ENCODE peak calls at places on chromosome 3, in ten cellular contexts. W is cardiac fibroblast; Q is MM.1S; I is PC-3; P is astrocyte of the spinal cord; C is CD8-positive, alpha-beta T cell; S is endodermal cell; Z is psoas muscle; H is fibroblast of mammary gland; R is K562. N is an unnamed sample.

GRCh38 chr3:139830817-139831216 is 104.2 kb upstream of the CLSTN2 start:
- DNase-seq in W (no peak), Q (no peak), I (no peak), P (no peak), C (no peak), S (no peak), Z (peak), H (no peak), R (no peak), N (no peak)

GRCh38 chr3:58952128-58952917 is 97.5 kb downstream of the CFAP20DC start:
- DNase-seq in W (peak), Q (no peak), I (no peak), P (no peak), C (no peak), S (no peak), Z (no peak), H (peak), R (no peak), N (no peak)

GRCh38 chr3:49805884-49806701 is 3.0 kb downstream of the INKA1 start:
- DNase-seq in W (peak), Q (no peak), I (no peak), P (no peak), C (no peak), S (peak), Z (no peak), H (no peak), R (peak), N (peak)

GRCh38 chr3:66638717-66639116 is 137.9 kb upstream of the LRIG1 start:
- DNase-seq in W (no peak), Q (no peak), I (no peak), P (no peak), C (no peak), S (no peak), Z (no peak), H (no peak), R (no peak), N (no peak)

GRCh38 chr3:115004201-115005140 is 142.6 kb downstream of the ZBTB20 start:
- DNase-seq in W (no peak), Q (no peak), I (no peak), P (no peak), C (no peak), S (no peak), Z (no peak), H (no peak), R (no peak), N (no peak)

GRCh38 chr3:29747991-29748390 is 467.1 kb downstream of the RBMS3 start:
- DNase-seq in W (no peak), Q (no peak), I (no peak), P (no peak), C (no peak), S (no peak), Z (no peak), H (no peak), R (no peak), N (no peak)

GRCh38 chr3:58022490-58022889 is 14.3 kb downstream of the FLNB start:
- DNase-seq in W (no peak), Q (no peak), I (peak), P (no peak), C (no peak), S (no peak), Z (no peak), H (no peak), R (no peak), N (no peak)

GRCh38 chr3:170425491-170426239 is 7.0 kb downstream of the CLDN11 start:
- DNase-seq in W (no peak), Q (no peak), I (no peak), P (no peak), C (no peak), S (peak), Z (no peak), H (no peak), R (peak), N (peak)

GRCh38 chr3:47365213-47366153 is 15.3 kb upstream of the PTPN23 start:
- DNase-seq in W (peak), Q (no peak), I (peak), P (peak), C (no peak), S (no peak), Z (no peak), H (peak), R (no peak), N (no peak)

GRCh38 chr3:134058728-134059601 is 29.2 kb upstream of the SLCO2A1 start:
- DNase-seq in W (no peak), Q (no peak), I (no peak), P (no peak), C (no peak), S (peak), Z (no peak), H (no peak), R (no peak), N (no peak)

GRCh38 chr3:134064081-134064480 is 34.4 kb upstream of the SLCO2A1 start:
- DNase-seq in W (no peak), Q (no peak), I (no peak), P (no peak), C (no peak), S (peak), Z (no peak), H (no peak), R (no peak), N (no peak)

GRCh38 chr3:134059680-134060560 is 30.2 kb upstream of the SLCO2A1 start:
- DNase-seq in W (peak), Q (no peak), I (no peak), P (peak), C (no peak), S (peak), Z (no peak), H (peak), R (no peak), N (no peak)

GRCh38 chr3:134060561-134061385 is 31.0 kb upstream of the SLCO2A1 start:
- DNase-seq in W (no peak), Q (no peak), I (no peak), P (no peak), C (no peak), S (peak), Z (no peak), H (peak), R (no peak), N (no peak)

DNA sequence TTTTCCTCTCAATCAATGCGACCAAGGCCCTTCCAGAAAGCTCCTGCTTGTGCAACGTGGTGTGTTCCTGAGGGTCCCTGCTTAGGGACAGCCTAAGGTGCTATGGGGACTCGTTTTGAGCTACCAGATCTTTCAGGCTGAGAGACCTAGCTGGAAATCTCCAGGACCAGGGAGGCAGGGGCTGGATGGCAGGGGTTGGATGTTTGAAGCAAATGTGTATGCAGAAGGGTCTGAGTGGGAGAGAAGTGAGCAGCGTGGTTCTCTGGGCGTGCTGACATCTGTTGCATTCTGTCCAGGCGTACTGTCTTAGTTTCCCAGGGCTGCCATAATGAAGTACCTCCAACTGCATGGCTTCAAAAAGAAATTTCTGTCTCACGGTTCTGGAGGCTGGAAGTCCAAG is 31.7 kb upstream of the SLCO2A1 start:
- DNase-seq in W (no peak), Q (no peak), I (no peak), P (no peak), C (no peak), S (peak), Z (no peak), H (no peak), R (no peak), N (no peak)
- H3K4me3 ChIP-seq in W (no peak), Q (no peak), I (no peak), P (no peak), C (no peak), S (no peak), Z (no peak), H (no peak), R (no peak), N (no peak)

GRCh38 chr3:9400626-9401025 is 3.2 kb downstream of the SETD5 start:
- DNase-seq in W (no peak), Q (no peak), I (no peak), P (no peak), C (no peak), S (no peak), Z (no peak), H (no peak), R (peak), N (no peak)
- H3K4me3 ChIP-seq in W (peak), Q (peak), I (peak), P (peak), C (no peak), S (peak), Z (peak), H (peak), R (peak), N (no peak)

GRCh38 chr3:179673522-179673921 is 20.7 kb downstream of the USP13 start:
- DNase-seq in W (no peak), Q (no peak), I (no peak), P (no peak), C (no peak), S (no peak), Z (no peak), H (no peak), R (no peak), N (no peak)
- H3K4me3 ChIP-seq in W (no peak), Q (no peak), I (peak), P (no peak), C (no peak), S (no peak), Z (no peak), H (no peak), R (no peak), N (no peak)

DNA sequence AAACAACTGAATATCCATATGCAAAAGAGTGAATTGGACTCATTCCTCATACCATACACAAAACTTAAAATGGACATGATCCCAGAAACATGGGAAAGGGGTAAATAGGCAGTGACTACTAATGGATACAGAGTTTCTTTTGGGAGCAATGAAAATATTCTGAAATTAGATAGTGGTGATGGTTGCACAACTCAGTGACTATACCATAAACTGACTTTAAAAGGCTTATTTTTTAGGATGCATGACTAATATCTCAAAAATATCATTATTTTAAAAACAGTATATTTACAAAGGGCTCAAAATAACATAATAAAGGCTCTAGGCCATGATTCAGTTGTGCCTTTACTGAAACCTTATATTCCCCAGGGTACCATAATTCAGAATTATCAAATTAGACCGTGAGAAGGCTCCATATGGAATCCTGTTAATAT is 16.3 kb upstream of the ATP13A3 start:
- DNase-seq in W (peak), Q (no peak), I (peak), P (no peak), C (no peak), S (no peak), Z (no peak), H (peak), R (no peak), N (no peak)
- H3K4me3 ChIP-seq in W (no peak), Q (no peak), I (no peak), P (no peak), C (no peak), S (no peak), Z (no peak), H (no peak), R (no peak), N (no peak)

GRCh38 chr3:4464579-4464978 is 2.5 kb downstream of the SUMF1 start:
- DNase-seq in W (no peak), Q (no peak), I (no peak), P (no peak), C (no peak), S (no peak), Z (no peak), H (no peak), R (no peak), N (no peak)
- H3K4me3 ChIP-seq in W (no peak), Q (no peak), I (no peak), P (no peak), C (no peak), S (no peak), Z (no peak), H (no peak), R (no peak), N (no peak)

DNA sequence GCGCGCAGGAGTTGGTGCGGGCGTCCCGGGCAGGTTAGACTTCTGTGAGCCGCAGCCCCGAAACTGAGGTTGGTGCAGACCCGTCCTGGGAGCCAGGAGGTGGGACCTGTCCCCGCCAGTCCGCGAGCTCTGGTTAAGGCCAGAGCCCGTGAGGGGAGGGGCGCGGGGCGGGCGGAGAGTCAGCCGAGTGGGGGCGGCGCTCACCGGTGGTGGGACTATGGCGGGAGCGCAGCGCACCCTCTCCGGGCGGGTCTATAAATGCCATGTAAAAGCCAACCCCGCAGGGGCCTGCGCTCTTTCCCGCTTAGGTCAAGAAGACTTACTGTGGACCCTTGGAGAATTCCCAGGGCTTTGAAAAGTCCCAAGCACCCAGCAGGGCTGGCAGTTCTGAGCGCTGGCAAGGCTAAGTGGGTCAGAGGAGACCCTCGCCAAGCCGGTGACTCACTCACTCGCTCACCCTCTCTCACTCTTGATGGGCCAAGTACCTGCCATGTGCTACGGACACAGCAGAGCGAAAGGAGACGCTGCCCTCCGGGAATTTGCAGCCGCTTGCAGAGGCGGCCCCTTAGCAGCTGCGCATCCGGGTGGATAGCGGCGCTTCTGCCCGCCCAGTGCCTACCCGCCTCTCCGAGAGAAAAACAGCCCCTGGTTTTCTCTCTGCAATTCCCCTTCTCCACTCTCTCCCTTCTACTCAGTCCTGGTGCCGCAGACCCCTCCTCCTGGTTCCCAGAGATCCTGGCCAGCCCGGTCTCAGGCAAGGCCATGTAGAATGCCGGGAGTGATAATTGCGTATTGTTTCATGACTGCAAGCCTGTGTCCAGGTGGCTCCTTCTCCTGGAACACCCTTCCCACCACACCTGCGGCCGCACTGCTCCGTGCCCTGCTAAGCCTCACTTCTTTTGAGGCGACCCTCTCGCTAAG is at the start of gene ALDH1L1:
- DNase-seq in W (peak), Q (no peak), I (no peak), P (peak), C (no peak), S (peak), Z (peak), H (peak), R (no peak), N (no peak)
- H3K4me3 ChIP-seq in W (peak), Q (no peak), I (no peak), P (peak), C (no peak), S (peak), Z (peak), H (peak), R (no peak), N (no peak)

DNA sequence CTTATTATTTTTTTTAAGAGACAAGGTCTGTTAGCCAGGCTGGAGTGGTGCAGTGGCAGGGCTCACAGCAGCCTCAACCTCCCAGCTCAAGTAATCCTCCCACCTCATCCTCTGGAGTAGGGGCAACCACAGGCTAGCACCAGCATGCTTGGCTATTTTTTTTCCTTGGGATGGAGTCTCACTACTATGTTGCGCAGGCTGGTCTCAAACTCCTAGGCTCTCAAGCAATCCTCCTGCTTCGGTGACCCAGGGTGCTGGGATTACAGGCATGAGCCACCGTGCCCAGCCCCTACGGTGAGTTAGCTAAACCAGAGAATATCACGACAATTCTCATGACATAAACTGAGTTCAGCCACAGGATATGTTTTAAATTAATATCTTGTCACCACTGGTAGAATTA is 2.0 kb downstream of the DCUN1D1 start:
- DNase-seq in W (no peak), Q (no peak), I (no peak), P (no peak), C (no peak), S (peak), Z (no peak), H (no peak), R (no peak), N (no peak)
- H3K4me3 ChIP-seq in W (peak), Q (no peak), I (peak), P (no peak), C (no peak), S (peak), Z (peak), H (no peak), R (peak), N (no peak)

N was measured in Jurkat, Clone E6-1.